ENCODE peak calls at places on chromosomes 4 and X, in six cellular contexts. R, V, S, B, Y and L are unnamed samples.

GRCh38 chr4:40648141-40648540 is 18.5 kb upstream of the RBM47 start:
- DNase-seq in S (no peak), V (no peak), Y (no peak), R (no peak), B (no peak), L (no peak)

GRCh38 chrX:130413415-130413814 is 11.6 kb downstream of the RBMX2 start:
- DNase-seq in B (no peak), Y (no peak), S (no peak), R (no peak), V (no peak), L (peak)

GRCh38 chrX:55818673-55819375 is 101.3 kb downstream of the RRAGB start:
- DNase-seq in V (no peak), R (no peak), Y (no peak), B (no peak), S (no peak), L (no peak)

GRCh38 chr4:139453041-139453370 is 915 bp upstream of the RAB33B start:
- DNase-seq in S (no peak), R (peak), B (no peak), V (peak), Y (peak), L (no peak)

GRCh38 chrX:8988456-8988855 is 45.5 kb downstream of the FAM9B start:
- DNase-seq in V (no peak), R (no peak), B (peak), S (no peak), Y (peak), L (peak)

GRCh38 chrX:108221481-108221880 is 129.9 kb downstream of the ATG4A start:
- DNase-seq in B (no peak), V (no peak), S (no peak), Y (no peak), R (no peak), L (no peak)

GRCh38 chr4:145808021-145808650 is 128.2 kb downstream of the C4orf51 start:
- DNase-seq in S (peak), V (peak), B (peak), Y (peak), R (peak), L (peak)

GRCh38 chrX:129449141-129449540 is 74.1 kb downstream of the SMARCA1 start:
- DNase-seq in R (no peak), Y (no peak), S (no peak), V (no peak), B (no peak), L (no peak)

GRCh38 chr4:19213388-19213787 is 1038.3 kb upstream of the SLIT2 start:
- DNase-seq in V (no peak), B (peak), Y (peak), R (no peak), S (no peak), L (peak)

GRCh38 chr4:1490011-1490905 is 84.0 kb upstream of the NKX1-1 start:
- DNase-seq in R (no peak), S (no peak), B (no peak), V (no peak), Y (no peak), L (no peak)

GRCh38 chr4:107757860-107758476 is 37.9 kb upstream of the PAPSS1 start:
- DNase-seq in Y (peak), S (no peak), V (no peak), B (peak), R (peak), L (peak)

GRCh38 chrX:87697409-87697808 is 179.8 kb downstream of the KLHL4 start:
- DNase-seq in S (no peak), R (no peak), V (no peak), B (no peak), Y (no peak), L (no peak)
- H3K4me2 ChIP-seq in S (no peak), R (no peak), V (no peak), B (no peak), Y (no peak), L (no peak)

GRCh38 chrX:118324588-118324987 is 21.3 kb upstream of the WDR44 start:
- DNase-seq in V (no peak), B (no peak), S (no peak), R (no peak), Y (no peak), L (no peak)

GRCh38 chrX:118329179-118329578 is 16.7 kb upstream of the WDR44 start:
- DNase-seq in B (no peak), V (no peak), Y (no peak), S (no peak), R (no peak), L (no peak)

GRCh38 chrX:118325453-118325852 is 20.5 kb upstream of the WDR44 start:
- DNase-seq in S (no peak), V (no peak), R (no peak), B (no peak), Y (no peak), L (no peak)
- H3K4me2 ChIP-seq in S (no peak), V (no peak), R (no peak), B (no peak), Y (no peak), L (no peak)

DNA sequence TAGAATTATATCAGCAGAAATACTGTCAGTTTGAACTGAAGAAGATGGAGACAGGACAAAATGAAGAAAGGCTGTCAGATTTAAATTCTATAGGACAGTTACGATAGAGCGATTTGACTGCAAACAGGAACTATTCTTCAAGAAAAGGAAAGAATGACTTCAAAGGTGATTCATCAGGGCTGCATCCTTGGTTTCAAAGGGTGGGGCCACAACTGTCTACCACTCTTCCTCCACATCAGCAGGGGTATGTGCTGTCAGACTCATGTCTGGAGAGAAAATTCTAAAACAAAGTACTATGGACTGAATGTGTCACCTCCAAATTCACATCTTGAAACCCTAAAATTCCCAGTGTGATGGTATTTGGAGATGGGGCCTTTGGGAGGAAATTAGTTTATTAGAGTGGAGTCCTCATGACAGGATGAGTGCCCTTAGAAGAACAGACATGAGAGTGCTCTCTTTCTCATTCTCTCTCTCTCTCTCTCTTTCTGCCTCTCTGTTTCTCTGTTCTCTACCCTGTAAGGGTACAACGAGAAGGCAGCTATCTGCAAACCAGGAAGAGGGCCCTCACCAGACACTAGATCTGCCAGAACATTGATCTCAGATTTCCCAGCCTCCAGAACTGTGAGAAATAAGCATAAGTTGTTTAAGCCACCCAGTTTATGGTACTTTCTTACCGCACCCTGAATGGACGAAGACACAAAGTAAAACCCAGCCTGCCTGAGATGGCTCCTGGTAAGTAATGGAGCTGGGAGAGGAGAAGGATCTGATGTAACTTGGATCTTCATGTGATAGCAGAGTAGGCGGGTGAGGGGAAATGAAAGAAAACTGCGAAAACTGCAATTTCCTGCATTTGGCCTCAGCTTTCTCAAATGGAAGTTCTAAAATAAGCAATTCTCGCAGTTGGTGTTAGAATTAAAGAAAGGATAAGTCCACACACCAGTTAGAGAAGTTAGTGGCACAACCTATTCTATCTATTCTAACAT is 8.9 kb upstream of the CDS1 start:
- DNase-seq in S (no peak), B (no peak), Y (no peak), V (no peak), R (no peak), L (no peak)
- H3K4me2 ChIP-seq in S (no peak), B (no peak), Y (peak), V (no peak), R (no peak), L (no peak)

GRCh38 chr4:141480950-141481349 is 155.4 kb upstream of the IL15 start:
- DNase-seq in Y (no peak), R (no peak), V (no peak), S (no peak), B (no peak), L (no peak)

DNA sequence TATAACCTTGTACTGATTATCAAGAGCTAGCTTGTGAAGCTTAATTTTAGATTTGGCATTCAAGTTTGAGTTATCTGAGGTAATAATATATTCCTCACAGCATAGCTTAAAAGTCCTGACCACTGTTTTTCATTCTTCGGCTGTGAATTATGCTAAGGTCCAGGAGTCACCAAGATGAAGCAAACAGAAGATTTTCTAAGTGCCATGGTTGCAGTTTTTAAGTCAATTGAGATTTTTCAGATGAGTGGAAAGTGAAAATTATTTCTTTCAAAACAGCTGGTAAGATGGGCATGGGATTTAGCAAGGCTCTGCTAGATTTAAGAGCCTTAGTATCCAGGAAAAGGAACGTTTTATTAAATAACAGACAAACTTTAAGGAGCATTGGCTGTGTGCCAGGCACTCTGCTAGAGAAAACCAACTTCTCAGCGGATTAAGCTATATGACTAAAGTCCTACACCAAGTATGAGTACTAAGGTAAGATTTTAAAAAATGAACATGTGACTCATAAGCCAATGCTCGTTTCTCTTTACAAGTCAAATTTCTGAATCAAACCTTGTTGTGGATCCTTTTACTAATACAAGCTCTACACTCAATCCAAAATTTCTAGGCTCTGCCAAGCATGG is 149.9 kb upstream of the IL15 start:
- DNase-seq in V (no peak), S (no peak), R (no peak), Y (peak), B (peak), L (peak)
- H3K4me2 ChIP-seq in V (no peak), S (no peak), R (no peak), Y (peak), B (peak), L (no peak)

DNA sequence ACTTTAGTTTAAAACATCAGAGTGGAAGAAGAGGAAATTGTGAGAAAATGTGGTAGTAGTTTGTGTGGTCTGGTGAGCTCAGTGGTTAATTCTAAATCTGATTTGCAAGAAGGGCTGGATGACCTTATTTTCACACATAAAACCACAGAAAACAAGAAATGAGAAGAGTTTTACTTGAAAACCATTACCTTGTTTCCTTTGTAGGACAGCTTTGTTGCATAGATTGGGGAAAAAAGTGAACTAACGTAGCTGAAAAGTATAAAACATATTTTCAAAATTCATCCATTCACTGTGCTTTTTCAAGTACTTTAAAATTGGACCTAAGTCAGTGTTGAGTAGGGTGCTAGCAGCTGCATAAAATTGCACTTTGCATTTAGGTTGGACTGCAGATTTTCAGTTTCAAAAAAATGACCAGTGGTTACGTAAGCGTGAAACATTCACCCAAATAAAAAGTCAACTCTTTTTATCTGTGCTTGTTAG is 211.3 kb downstream of the ARHGAP10 start:
- DNase-seq in S (no peak), V (peak), Y (no peak), R (no peak), B (no peak), L (no peak)
- H3K4me2 ChIP-seq in S (no peak), V (peak), Y (no peak), R (no peak), B (no peak), L (no peak)

GRCh38 chr4:55733874-55734437 is 85.6 kb upstream of the EXOC1L start:
- DNase-seq in V (no peak), R (peak), B (peak), Y (peak), S (no peak), L (peak)
- H3K4me2 ChIP-seq in V (no peak), R (peak), B (no peak), Y (no peak), S (no peak), L (no peak)

DNA sequence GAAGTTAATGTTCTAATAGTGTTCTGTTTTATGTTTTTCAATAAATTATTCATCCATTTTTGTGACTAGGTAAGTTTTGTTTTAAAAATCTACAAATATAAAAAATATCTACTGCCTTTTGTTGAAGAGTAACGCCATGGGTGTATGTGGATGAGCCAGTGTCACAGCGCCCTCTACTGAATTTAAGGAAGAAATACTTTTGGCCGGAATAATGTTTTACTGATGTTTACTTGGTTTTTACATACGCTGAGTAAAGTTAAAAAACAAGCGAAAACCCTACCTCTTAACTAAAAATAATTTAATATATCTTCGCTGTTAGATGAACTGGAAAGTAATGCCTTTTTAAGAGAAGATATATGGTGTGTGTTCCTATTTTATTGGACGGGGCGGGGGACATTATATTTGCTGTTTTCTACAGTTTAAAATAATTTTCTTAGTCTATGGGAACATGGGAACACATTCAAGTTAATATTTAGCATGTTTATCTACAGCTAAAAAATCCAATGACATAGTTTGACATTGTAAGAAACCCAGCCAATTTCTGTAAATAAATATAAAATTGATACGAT is 86.1 kb downstream of the CPE start:
- DNase-seq in Y (peak), S (no peak), V (no peak), B (peak), R (peak), L (peak)
- H3K4me2 ChIP-seq in Y (no peak), S (no peak), V (no peak), B (no peak), R (peak), L (no peak)